ENCODE peak calls at places on chromosomes 5 and 9, in ten cellular contexts. N, A, T, L, W, V, P, D, H and S are unnamed samples.

GRCh38 chr5:77630246-77631165 is 8.0 kb downstream of the OTP start:
- DNase-seq in N (no peak), A (peak; percentile 23), T (peak; percentile 22), L (no peak), W (no peak), V (no peak), P (peak; percentile 49), D (no peak), H (no peak), S (no peak)

GRCh38 chr5:89572696-89573095 is 689.7 kb upstream of the MEF2C start:
- DNase-seq in N (peak; percentile 86), A (no peak), T (peak; percentile 77), L (no peak), W (no peak), V (no peak), P (no peak), D (no peak), H (no peak), S (peak; percentile 33)

GRCh38 chr5:103902893-103903292 is 340.3 kb upstream of the NUDT12 start:
- DNase-seq in N (no peak), A (no peak), T (no peak), L (no peak), W (no peak), V (no peak), P (no peak), D (no peak), H (no peak), S (no peak)

GRCh38 chr5:88694087-88694703 is 188.8 kb downstream of the MEF2C start:
- DNase-seq in N (no peak), A (no peak), T (no peak), L (no peak), W (no peak), V (no peak), P (no peak), D (no peak), H (no peak), S (no peak)

GRCh38 chr9:124137009-124137943 is 120.5 kb upstream of the NEK6 start:
- DNase-seq in N (peak; percentile 34), A (no peak), T (no peak), L (no peak), W (no peak), V (no peak), P (no peak), D (no peak), H (no peak), S (no peak)

GRCh38 chr9:30172206-30172605 is 2212.2 kb upstream of the ACO1 start:
- DNase-seq in N (no peak), A (no peak), T (no peak), L (no peak), W (no peak), V (no peak), P (no peak), D (no peak), H (no peak), S (no peak)

GRCh38 chr5:38465702-38466443 is 90.6 kb downstream of the LIFR start:
- DNase-seq in N (no peak), A (no peak), T (no peak), L (no peak), W (no peak), V (no peak), P (no peak), D (no peak), H (no peak), S (no peak)

GRCh38 chr9:87542180-87542579 is 44.5 kb downstream of the DAPK1 start:
- DNase-seq in N (no peak), A (no peak), T (no peak), L (no peak), W (no peak), V (no peak), P (no peak), D (no peak), H (no peak), S (no peak)

GRCh38 chr5:91514408-91514807 is 131.3 kb upstream of the ARRDC3 start:
- DNase-seq in N (no peak), A (no peak), T (peak; percentile 1), L (no peak), W (no peak), V (no peak), P (no peak), D (no peak), H (no peak), S (no peak)

GRCh38 chr9:14326264-14326826 is 12.4 kb upstream of the NFIB start:
- DNase-seq in N (peak; percentile 50), A (no peak), T (no peak), L (no peak), W (no peak), V (no peak), P (peak; percentile 62), D (no peak), H (no peak), S (peak; percentile 16)

GRCh38 chr9:101648493-101648892 is 53.7 kb upstream of the PPP3R2 start:
- DNase-seq in N (no peak), A (no peak), T (no peak), L (no peak), W (no peak), V (no peak), P (no peak), D (no peak), H (no peak), S (no peak)

GRCh38 chr9:69104830-69105527 is 69.1 kb upstream of the TJP2 start:
- DNase-seq in N (no peak), A (no peak), T (no peak), L (no peak), W (no peak), V (no peak), P (no peak), D (no peak), H (no peak), S (no peak)